ENCODE peak calls at places on chromosomes 1 and 21, in five cellular contexts. One of them, this sample, is unnamed.

GRCh38 chr21:38741976-38742309 is 63.8 kb upstream of the ETS2 start:
- DNase-seq in nephron progenitor cell: no peak
- DNase-seq in mesothelial cell of epicardium: no peak
- DNase-seq in natural killer cell: no peak
- DNase-seq in endodermal cell: no peak
- DNase-seq in this sample: no peak

GRCh38 chr1:20322825-20323612 is 32.3 kb downstream of the VWA5B1 start:
- DNase-seq in mesothelial cell of epicardium: no peak
- DNase-seq in nephron progenitor cell: no peak
- DNase-seq in endodermal cell: no peak
- DNase-seq in natural killer cell: no peak
- DNase-seq in this sample: no peak

GRCh38 chr1:156444407-156445001 is 56.1 kb downstream of the MEF2D start:
- DNase-seq in endodermal cell: peak
- DNase-seq in natural killer cell: no peak
- DNase-seq in mesothelial cell of epicardium: no peak
- DNase-seq in nephron progenitor cell: peak
- DNase-seq in this sample: no peak

GRCh38 chr1:203152158-203153034 is 23.2 kb downstream of the MYBPH start:
- DNase-seq in endodermal cell: peak
- DNase-seq in mesothelial cell of epicardium: no peak
- DNase-seq in natural killer cell: no peak
- DNase-seq in nephron progenitor cell: peak
- DNase-seq in this sample: no peak

GRCh38 chr1:243946946-243947345 is 96.9 kb upstream of the AKT3 start:
- DNase-seq in mesothelial cell of epicardium: no peak
- DNase-seq in natural killer cell: no peak
- DNase-seq in endodermal cell: peak
- DNase-seq in nephron progenitor cell: no peak
- DNase-seq in this sample: no peak

GRCh38 chr1:190262538-190262937 is 215.1 kb downstream of the BRINP3 start:
- DNase-seq in endodermal cell: no peak
- DNase-seq in natural killer cell: no peak
- DNase-seq in mesothelial cell of epicardium: no peak
- DNase-seq in nephron progenitor cell: no peak
- DNase-seq in this sample: no peak

GRCh38 chr1:225881081-225882007 is 836 bp downstream of the TMEM63A start:
- DNase-seq in mesothelial cell of epicardium: no peak
- DNase-seq in natural killer cell: no peak
- DNase-seq in nephron progenitor cell: peak
- DNase-seq in endodermal cell: peak
- DNase-seq in this sample: no peak

GRCh38 chr1:215657016-215657415 is 89.9 kb downstream of the KCTD3 start:
- DNase-seq in nephron progenitor cell: no peak
- DNase-seq in endodermal cell: no peak
- DNase-seq in mesothelial cell of epicardium: no peak
- DNase-seq in natural killer cell: no peak
- DNase-seq in this sample: no peak

GRCh38 chr21:27024316-27024715 is 57.4 kb upstream of the ADAMTS5 start:
- DNase-seq in natural killer cell: no peak
- DNase-seq in mesothelial cell of epicardium: no peak
- DNase-seq in endodermal cell: no peak
- DNase-seq in nephron progenitor cell: no peak
- DNase-seq in this sample: no peak

DNA sequence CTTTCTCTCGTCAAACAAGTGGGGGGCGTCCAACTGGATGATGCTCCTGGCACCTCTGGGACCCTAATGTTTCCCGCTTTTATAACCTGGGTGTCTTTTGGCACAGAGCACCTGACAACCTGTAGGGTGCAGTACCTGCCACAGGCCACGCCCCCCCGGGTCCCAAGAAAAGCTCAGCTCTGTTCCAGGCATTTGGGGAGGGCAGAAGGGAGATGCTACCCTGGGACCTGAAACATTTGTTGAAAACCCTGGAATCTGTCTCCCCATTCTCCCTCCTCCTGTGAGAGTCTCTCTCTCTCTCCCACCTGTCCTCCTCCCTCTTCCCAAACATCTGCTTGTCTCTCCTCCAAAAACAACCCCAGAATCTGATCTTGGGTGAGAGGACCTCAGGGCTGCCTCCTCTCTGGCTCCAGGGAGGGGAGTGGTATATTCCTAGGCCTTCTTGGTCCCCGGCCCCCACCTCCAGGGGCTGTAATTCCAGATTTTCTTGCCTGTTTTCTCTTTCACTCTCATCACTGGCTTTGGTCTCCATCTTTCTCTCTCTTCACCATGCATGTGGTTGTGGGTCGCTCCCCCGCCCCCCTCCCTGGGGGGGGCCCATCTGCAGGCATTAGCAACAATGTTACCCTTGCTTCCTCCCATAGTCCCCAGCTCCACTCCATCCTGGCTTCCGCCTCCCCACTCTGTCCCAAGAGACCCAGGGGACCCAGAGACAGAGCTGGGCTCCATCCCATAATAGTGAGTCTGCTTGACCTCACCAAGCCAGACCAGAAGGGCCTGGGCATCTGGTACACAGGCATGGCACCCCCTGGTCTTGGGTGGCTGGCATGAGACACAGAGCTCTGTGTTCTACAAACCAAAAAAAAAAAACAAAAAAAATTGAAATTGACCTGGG is 4.1 kb downstream of the AHDC1 start:
- DNase-seq in nephron progenitor cell: peak
- DNase-seq in endodermal cell: peak
- DNase-seq in natural killer cell: no peak
- DNase-seq in mesothelial cell of epicardium: no peak
- DNase-seq in this sample: no peak
- TF ChIP-seq CTCF in nephron progenitor cell: no peak
- TF ChIP-seq CTCF in endodermal cell: peak
- TF ChIP-seq CTCF in natural killer cell: no peak
- TF ChIP-seq CTCF in mesothelial cell of epicardium: no peak
- TF ChIP-seq CTCF in this sample: peak

GRCh38 chr21:25331286-25331685 is 276.0 kb downstream of the MRPL39 start:
- DNase-seq in natural killer cell: no peak
- DNase-seq in nephron progenitor cell: no peak
- DNase-seq in mesothelial cell of epicardium: no peak
- DNase-seq in endodermal cell: no peak
- DNase-seq in this sample: no peak
- TF ChIP-seq CTCF in natural killer cell: no peak
- TF ChIP-seq CTCF in nephron progenitor cell: no peak
- TF ChIP-seq CTCF in mesothelial cell of epicardium: no peak
- TF ChIP-seq CTCF in endodermal cell: no peak
- TF ChIP-seq CTCF in this sample: no peak

GRCh38 chr1:109790329-109790728 is 26.6 kb upstream of the EPS8L3 start:
- DNase-seq in natural killer cell: no peak
- DNase-seq in nephron progenitor cell: no peak
- DNase-seq in mesothelial cell of epicardium: no peak
- DNase-seq in endodermal cell: no peak
- DNase-seq in this sample: no peak

GRCh38 chr1:109792056-109792831 is 28.5 kb upstream of the EPS8L3 start:
- DNase-seq in endodermal cell: peak
- DNase-seq in mesothelial cell of epicardium: peak
- DNase-seq in natural killer cell: no peak
- DNase-seq in nephron progenitor cell: peak
- DNase-seq in this sample: no peak

GRCh38 chr1:109791495-109792040 is 27.8 kb upstream of the EPS8L3 start:
- DNase-seq in mesothelial cell of epicardium: no peak
- DNase-seq in natural killer cell: no peak
- DNase-seq in endodermal cell: no peak
- DNase-seq in nephron progenitor cell: no peak
- DNase-seq in this sample: no peak

GRCh38 chr1:109789771-109790170 is 26.0 kb upstream of the EPS8L3 start:
- DNase-seq in endodermal cell: no peak
- DNase-seq in natural killer cell: no peak
- DNase-seq in mesothelial cell of epicardium: no peak
- DNase-seq in nephron progenitor cell: no peak
- DNase-seq in this sample: no peak

DNA sequence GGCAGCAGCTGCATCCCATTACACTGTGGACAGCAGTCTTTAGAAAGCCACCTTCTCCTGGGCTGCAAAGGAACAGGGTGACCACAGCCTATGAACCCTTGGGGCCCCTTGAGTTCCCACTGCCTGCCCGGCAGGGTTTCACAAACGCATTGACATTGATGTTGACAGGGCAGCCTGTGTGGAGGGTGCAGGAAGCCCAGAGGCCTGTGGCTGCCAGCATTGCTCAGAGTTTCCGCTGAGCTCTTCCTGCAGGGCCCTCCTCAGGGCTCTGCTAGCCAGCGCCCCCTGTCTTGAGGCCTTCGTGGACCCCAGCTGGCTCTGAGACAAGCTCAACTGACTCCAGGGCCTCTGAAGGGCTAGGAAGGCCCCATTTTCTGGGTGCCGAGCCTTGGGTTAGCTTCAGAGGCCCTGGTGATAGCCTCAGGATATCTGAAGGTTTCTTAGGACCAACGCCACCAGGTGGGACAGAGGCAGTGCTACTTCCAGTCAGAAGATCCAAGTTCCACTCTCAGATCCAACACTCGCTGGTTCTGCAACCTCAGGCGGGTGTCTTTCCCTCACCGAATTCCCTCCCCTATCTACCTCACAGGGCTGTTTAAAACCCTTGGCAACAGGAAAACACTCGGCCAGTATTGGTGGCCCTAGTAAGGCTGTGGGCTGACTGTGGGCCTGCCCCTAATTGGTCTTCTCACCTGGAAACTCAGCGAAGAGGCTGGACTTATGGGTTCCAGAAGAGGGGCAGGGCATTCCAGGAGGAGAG is 27.2 kb upstream of the EPS8L3 start:
- DNase-seq in natural killer cell: peak
- DNase-seq in endodermal cell: peak
- DNase-seq in nephron progenitor cell: no peak
- DNase-seq in mesothelial cell of epicardium: no peak
- DNase-seq in this sample: no peak
- TF ChIP-seq CTCF in natural killer cell: peak
- TF ChIP-seq CTCF in endodermal cell: peak
- TF ChIP-seq CTCF in nephron progenitor cell: no peak
- TF ChIP-seq CTCF in mesothelial cell of epicardium: no peak
- TF ChIP-seq CTCF in this sample: peak

GRCh38 chr1:59638172-59638800 is 176.5 kb upstream of the HOOK1 start:
- DNase-seq in natural killer cell: no peak
- DNase-seq in nephron progenitor cell: peak
- DNase-seq in endodermal cell: peak
- DNase-seq in mesothelial cell of epicardium: no peak
- DNase-seq in this sample: no peak
- TF ChIP-seq CTCF in natural killer cell: no peak
- TF ChIP-seq CTCF in nephron progenitor cell: no peak
- TF ChIP-seq CTCF in endodermal cell: no peak
- TF ChIP-seq CTCF in mesothelial cell of epicardium: no peak
- TF ChIP-seq CTCF in this sample: no peak

GRCh38 chr1:209927466-209927865 is 10.6 kb upstream of the SYT14 start:
- DNase-seq in nephron progenitor cell: no peak
- DNase-seq in mesothelial cell of epicardium: no peak
- DNase-seq in natural killer cell: no peak
- DNase-seq in endodermal cell: no peak
- DNase-seq in this sample: no peak
- TF ChIP-seq CTCF in nephron progenitor cell: no peak
- TF ChIP-seq CTCF in mesothelial cell of epicardium: no peak
- TF ChIP-seq CTCF in natural killer cell: no peak
- TF ChIP-seq CTCF in endodermal cell: no peak
- TF ChIP-seq CTCF in this sample: no peak

GRCh38 chr1:162040657-162041056 is 17.0 kb upstream of the OLFML2B start:
- DNase-seq in natural killer cell: no peak
- DNase-seq in nephron progenitor cell: no peak
- DNase-seq in mesothelial cell of epicardium: no peak
- DNase-seq in endodermal cell: no peak
- DNase-seq in this sample: no peak

GRCh38 chr1:162036156-162036555 is 12.5 kb upstream of the OLFML2B start:
- DNase-seq in mesothelial cell of epicardium: no peak
- DNase-seq in nephron progenitor cell: no peak
- DNase-seq in endodermal cell: no peak
- DNase-seq in natural killer cell: no peak
- DNase-seq in this sample: no peak

GRCh38 chr1:162035241-162035640 is 11.6 kb upstream of the OLFML2B start:
- DNase-seq in endodermal cell: no peak
- DNase-seq in mesothelial cell of epicardium: no peak
- DNase-seq in natural killer cell: no peak
- DNase-seq in nephron progenitor cell: no peak
- DNase-seq in this sample: no peak

GRCh38 chr1:162042361-162042760 is 18.7 kb upstream of the OLFML2B start:
- DNase-seq in endodermal cell: no peak
- DNase-seq in nephron progenitor cell: no peak
- DNase-seq in mesothelial cell of epicardium: no peak
- DNase-seq in natural killer cell: no peak
- DNase-seq in this sample: no peak

DNA sequence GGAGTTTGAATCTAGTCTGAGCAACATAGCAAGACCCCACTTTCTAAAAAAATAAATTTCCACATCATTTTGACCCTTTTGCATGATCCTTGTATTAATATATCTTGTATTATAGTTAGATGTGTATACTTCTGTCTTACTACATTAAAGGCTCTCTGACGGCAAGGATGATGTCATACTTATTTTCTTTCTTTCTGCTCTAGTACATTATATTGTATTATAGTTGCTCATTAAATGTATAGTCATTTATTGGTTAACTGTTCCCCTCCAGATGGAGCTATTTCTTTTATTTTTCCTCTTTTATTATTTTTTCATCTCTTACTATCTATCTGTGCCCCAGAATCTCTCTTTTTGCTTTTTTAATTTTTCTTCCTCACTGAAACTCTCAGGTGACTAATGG is 15.0 kb upstream of the OLFML2B start:
- DNase-seq in mesothelial cell of epicardium: no peak
- DNase-seq in natural killer cell: no peak
- DNase-seq in endodermal cell: no peak
- DNase-seq in nephron progenitor cell: no peak
- DNase-seq in this sample: no peak
- TF ChIP-seq CTCF in mesothelial cell of epicardium: no peak
- TF ChIP-seq CTCF in natural killer cell: no peak
- TF ChIP-seq CTCF in endodermal cell: no peak
- TF ChIP-seq CTCF in nephron progenitor cell: no peak
- TF ChIP-seq CTCF in this sample: no peak

GRCh38 chr21:41045534-41046268 is 122.3 kb upstream of the BACE2 start:
- DNase-seq in endodermal cell: peak
- DNase-seq in nephron progenitor cell: peak
- DNase-seq in mesothelial cell of epicardium: peak
- DNase-seq in natural killer cell: no peak
- DNase-seq in this sample: peak
- TF ChIP-seq CTCF in endodermal cell: peak
- TF ChIP-seq CTCF in nephron progenitor cell: peak
- TF ChIP-seq CTCF in mesothelial cell of epicardium: peak
- TF ChIP-seq CTCF in natural killer cell: no peak
- TF ChIP-seq CTCF in this sample: peak

DNA sequence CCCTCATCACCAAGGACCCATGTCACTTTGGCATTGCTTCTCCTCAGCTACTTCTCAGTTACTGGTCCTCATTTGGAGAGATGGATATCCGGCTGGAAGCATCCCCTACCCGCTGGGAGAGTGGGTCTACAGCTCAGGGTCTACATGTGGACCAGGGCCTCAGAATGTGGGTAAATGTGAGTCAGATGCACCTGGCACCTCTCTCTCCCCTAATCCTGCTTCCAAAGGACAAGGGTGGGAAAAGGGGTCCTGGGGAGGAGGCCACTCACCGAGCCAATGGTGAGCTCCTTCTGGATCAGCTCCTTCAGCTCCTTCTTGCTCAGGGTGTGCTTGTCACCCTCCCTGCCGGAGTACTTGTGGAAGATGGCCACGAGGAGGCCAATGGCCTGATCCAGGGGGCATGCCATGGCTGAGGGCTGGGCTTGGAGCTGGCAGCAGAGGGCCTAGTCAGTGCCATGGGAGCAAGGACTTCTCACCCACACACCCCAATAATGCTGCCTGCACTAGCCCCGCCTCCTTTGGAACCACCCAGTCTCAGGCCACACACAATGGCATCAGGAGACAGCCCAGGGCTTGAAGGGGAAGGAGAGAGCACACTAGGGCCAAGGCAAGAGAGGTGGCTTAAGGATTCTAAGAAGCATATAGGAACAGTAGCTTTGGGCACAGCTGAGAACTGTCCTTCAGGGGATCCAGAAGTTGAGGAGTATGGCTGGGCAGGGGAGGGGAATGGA is 693 bp downstream of the S100A6 start:
- DNase-seq in mesothelial cell of epicardium: no peak
- DNase-seq in natural killer cell: peak
- DNase-seq in endodermal cell: peak
- DNase-seq in nephron progenitor cell: no peak
- DNase-seq in this sample: no peak
- TF ChIP-seq CTCF in mesothelial cell of epicardium: no peak
- TF ChIP-seq CTCF in natural killer cell: no peak
- TF ChIP-seq CTCF in endodermal cell: no peak
- TF ChIP-seq CTCF in nephron progenitor cell: no peak
- TF ChIP-seq CTCF in this sample: no peak

This sample was measured in progenitor cell of endocrine pancreas.